ENCODE peak calls at places on chromosome 15, in four cellular contexts. A, W, Q and L are unnamed samples.

GRCh38 chr15:100832178-100832942 is 47.3 kb upstream of the ALDH1A3 start:
- DNase-seq in A (no peak), W (no peak), Q (no peak), L (no peak)

GRCh38 chr15:57769266-57769665 is 62.8 kb downstream of the POLR2M start:
- DNase-seq in A (peak; percentile 70), W (peak; percentile 91), Q (no peak), L (peak; percentile 82)

GRCh38 chr15:63283126-63283525 is 5.7 kb downstream of the APH1B start:
- DNase-seq in A (no peak), W (no peak), Q (no peak), L (no peak)

GRCh38 chr15:93658026-93658790 is 569.2 kb upstream of the RGMA start:
- DNase-seq in A (no peak), W (no peak), Q (no peak), L (no peak)

GRCh38 chr15:68614621-68615035 is 35.8 kb downstream of the CORO2B start:
- DNase-seq in A (no peak), W (peak; percentile 57), Q (no peak), L (no peak)

GRCh38 chr15:93126496-93127083 is 37.6 kb upstream of the RGMA start:
- DNase-seq in A (peak; percentile 48), W (peak; percentile 12), Q (no peak), L (peak; percentile 62)

GRCh38 chr15:29093696-29094343 is 175.8 kb downstream of the NSMCE3 start:
- DNase-seq in A (no peak), W (no peak), Q (no peak), L (no peak)

GRCh38 chr15:90870354-90871096 is 2.1 kb downstream of the FURIN start:
- DNase-seq in A (no peak), W (peak; percentile 31), Q (no peak), L (no peak)

GRCh38 chr15:28933710-28934445 is 48.1 kb downstream of the APBA2 start:
- DNase-seq in A (no peak), W (peak; percentile 70), Q (no peak), L (no peak)

GRCh38 chr15:60244813-60245212 is 153.0 kb downstream of the ANXA2 start:
- DNase-seq in A (no peak), W (no peak), Q (no peak), L (no peak)

GRCh38 chr15:74317820-74318375 is 49.5 kb downstream of the CYP11A1 start:
- DNase-seq in A (peak; percentile 87), W (peak; percentile 96), Q (no peak), L (peak; percentile 81)

GRCh38 chr15:75353604-75354003 is 6.8 kb downstream of the NEIL1 start:
- DNase-seq in A (no peak), W (no peak), Q (no peak), L (no peak)

GRCh38 chr15:73127302-73127936 is 75.2 kb downstream of the NEO1 start:
- DNase-seq in A (no peak), W (peak; percentile 48), Q (peak; percentile 58), L (no peak)

GRCh38 chr15:44490628-44491027 is 46.3 kb upstream of the EIF3J start:
- DNase-seq in A (no peak), W (no peak), Q (no peak), L (no peak)

GRCh38 chr15:90213123-90213817 is 12.1 kb downstream of the SEMA4B start:
- DNase-seq in A (no peak), W (no peak), Q (no peak), L (no peak)

GRCh38 chr15:75822685-75823278 is 20.5 kb upstream of the UBE2Q2 start:
- DNase-seq in A (no peak), W (no peak), Q (no peak), L (no peak)

GRCh38 chr15:96360581-96361308 is 30.2 kb downstream of the NR2F2 start:
- DNase-seq in A (peak; percentile 57), W (no peak), Q (no peak), L (no peak)

GRCh38 chr15:74159773-74160172 is 13.7 kb upstream of the ISLR start:
- DNase-seq in A (no peak), W (no peak), Q (no peak), L (no peak)

GRCh38 chr15:94327356-94327936 is 96.1 kb downstream of the MCTP2 start:
- DNase-seq in A (no peak), W (peak; percentile 51), Q (peak; percentile 39), L (no peak)

GRCh38 chr15:90071220-90071807 is 31.0 kb downstream of the IDH2 start:
- DNase-seq in A (peak; percentile 77), W (peak; percentile 90), Q (peak; percentile 89), L (peak; percentile 87)

GRCh38 chr15:67900621-67901147 is 60.8 kb upstream of the RNU6-1 start:
- DNase-seq in A (no peak), W (no peak), Q (no peak), L (no peak)

GRCh38 chr15:91963051-91963450 is 109.5 kb downstream of the SLCO3A1 start:
- DNase-seq in A (no peak), W (no peak), Q (no peak), L (no peak)

GRCh38 chr15:81950841-81951414 is 94.9 kb downstream of the MEX3B start:
- DNase-seq in A (no peak), W (peak; percentile 76), Q (no peak), L (no peak)

GRCh38 chr15:66644815-66645345 is 57.2 kb upstream of the SMAD6 start:
- DNase-seq in A (no peak), W (peak; percentile 56), Q (no peak), L (no peak)

GRCh38 chr15:91465696-91466095 is 365.6 kb downstream of the SV2B start:
- DNase-seq in A (no peak), W (no peak), Q (no peak), L (no peak)

GRCh38 chr15:67107014-67107812 is 41.8 kb downstream of the SMAD3 start:
- DNase-seq in A (peak; percentile 77), W (peak; percentile 95), Q (peak; percentile 99), L (peak; percentile 84)

DNA sequence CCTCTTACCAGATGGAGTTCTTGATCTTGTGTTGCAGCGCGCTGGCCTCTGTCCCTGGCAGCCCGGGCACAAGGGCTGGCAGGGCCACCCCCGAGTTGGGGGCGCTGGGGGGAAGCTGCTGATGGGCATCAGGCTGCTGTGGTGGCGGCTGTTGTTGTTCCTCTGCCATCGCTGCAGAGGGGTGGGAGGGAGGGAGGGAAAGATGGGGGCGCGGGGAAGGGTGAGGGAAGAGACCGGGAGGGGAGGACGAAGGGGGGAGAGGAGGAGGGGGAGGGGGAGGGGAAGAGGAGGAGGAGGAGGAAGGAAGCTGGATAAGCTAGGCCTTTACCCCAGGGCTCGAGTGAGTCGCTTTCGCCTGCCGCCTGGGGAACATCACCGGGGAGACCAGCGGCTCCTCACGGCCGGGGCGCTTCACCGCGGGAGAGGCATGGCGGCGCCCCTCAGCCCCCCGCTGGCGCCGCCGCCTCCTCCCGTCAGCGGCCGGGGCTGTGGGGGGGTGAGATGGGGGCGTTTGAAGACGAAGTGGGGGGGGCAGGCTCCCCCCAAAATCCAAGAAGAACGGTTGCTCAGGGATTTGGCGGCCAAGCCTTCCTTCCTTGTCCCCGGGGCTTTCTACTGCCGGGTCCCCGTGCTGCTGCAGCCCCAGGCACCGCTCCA is 434 bp downstream of the RFX7 start:
- DNase-seq in A (peak; percentile 37), W (peak; percentile 56), Q (peak; percentile 30), L (no peak)
- H3K4me1 ChIP-seq in A (peaks cover 6% of the 10 kb centered on the region), W (peaks cover 28% of the 10 kb centered on the region), Q (peaks cover 34% of the 10 kb centered on the region), L (peaks cover 32% of the 10 kb centered on the region)

GRCh38 chr15:70142322-70143191 is 44.8 kb upstream of the TLE3 start:
- DNase-seq in A (peak; percentile 47), W (peak; percentile 92), Q (no peak), L (peak; percentile 67)

GRCh38 chr15:70140543-70141375 is 43.0 kb upstream of the TLE3 start:
- DNase-seq in A (no peak), W (peak; percentile 64), Q (no peak), L (no peak)

GRCh38 chr15:70141376-70142071 is 43.8 kb upstream of the TLE3 start:
- DNase-seq in A (no peak), W (no peak), Q (no peak), L (no peak)

GRCh38 chr15:70140031-70140542 is 42.4 kb upstream of the TLE3 start:
- DNase-seq in A (no peak), W (no peak), Q (no peak), L (no peak)

DNA sequence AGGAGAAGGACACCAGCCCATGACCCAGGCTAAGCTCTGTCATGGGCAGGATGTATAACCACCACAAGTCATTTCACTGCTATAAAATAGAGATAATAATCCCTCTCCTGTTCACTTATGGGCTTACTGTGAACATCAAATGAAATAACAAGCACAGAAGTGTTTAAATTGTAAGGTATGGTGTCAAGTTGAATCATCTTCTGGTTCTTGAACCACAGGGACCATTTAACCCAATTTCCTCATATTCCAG is 44.3 kb upstream of the TLE3 start:
- DNase-seq in A (no peak), W (no peak), Q (no peak), L (no peak)
- H3K27ac ChIP-seq in A (peak overlapping the region; percentile 52), W (no peak overlapping the region), Q (peak overlapping the region; percentile 63), L (peak overlapping the region; percentile 9)

DNA sequence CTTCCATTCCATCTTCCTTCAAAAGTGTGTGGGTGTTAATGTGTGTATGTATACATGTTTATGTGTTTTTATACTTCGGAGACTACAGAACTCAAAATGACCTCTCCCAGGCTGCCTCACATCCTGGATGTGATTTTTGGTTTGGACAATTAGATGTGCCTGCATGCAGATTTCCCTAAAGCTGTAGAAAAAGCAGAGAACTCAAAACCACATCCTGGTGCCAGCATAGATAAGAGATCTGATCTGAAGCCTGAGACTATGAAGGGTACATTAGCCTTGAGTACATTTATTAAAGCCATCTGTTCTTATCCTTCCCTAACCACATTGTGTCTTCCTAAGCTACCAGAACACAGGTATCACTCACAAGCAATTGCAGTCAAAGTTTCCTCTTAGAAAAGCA is 319.4 kb upstream of the RASGRP1 start:
- DNase-seq in A (no peak), W (peak; percentile 47), Q (no peak), L (no peak)
- TF ChIP-seq CTCF in A (no peak), W (no peak), Q (no peak), L (no peak)

DNA sequence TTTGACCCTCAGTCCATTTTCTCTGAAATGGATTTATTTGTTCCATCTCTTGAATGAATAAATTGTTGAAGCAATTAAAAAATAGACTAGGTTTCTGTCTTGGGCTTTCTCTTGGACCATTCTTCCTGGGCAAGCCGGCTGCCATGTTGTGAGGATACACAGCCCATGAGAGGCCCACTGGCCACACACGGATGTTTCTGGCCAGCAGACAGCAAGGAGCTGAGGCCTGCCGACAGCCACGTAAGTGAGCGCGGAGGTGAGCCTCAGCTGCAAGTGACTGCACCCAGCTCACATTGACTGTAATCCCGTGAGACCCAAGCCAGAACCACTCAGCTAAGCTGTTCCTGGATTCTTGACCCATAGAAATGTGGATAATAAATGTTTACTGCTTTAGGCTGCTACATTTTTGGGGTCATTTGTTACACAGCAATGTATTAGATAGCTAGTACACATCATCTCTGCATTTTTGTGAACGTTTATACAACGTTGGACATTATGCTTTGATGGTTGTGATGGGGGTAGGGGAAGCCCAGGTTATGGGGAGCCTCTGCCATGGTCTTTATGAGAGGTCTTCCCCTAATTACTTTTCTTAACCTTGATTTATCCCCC is 22.8 kb downstream of the IDH3A start:
- DNase-seq in A (no peak), W (no peak), Q (no peak), L (no peak)
- H3K4me1 ChIP-seq in A (no peaks in the 10 kb centered on the region), W (no peaks in the 10 kb centered on the region), Q (no peaks in the 10 kb centered on the region), L (peaks cover 11% of the 10 kb centered on the region)